ENCODE peak calls at places on chromosome 20, in five cellular contexts. G is fibroblast of lung, D is AG04449, F is D721Med, A is GM12865. O is an unnamed sample.

GRCh38 chr20:23105193-23105592 is 19.1 kb upstream of the CD93 start:
- DNase-seq in A (no peak), F (no peak), D (no peak), G (no peak), O (no peak)

GRCh38 chr20:18857640-18858039 is 44.1 kb downstream of the SCP2D1 start:
- DNase-seq in G (peak), A (no peak), D (no peak), F (no peak), O (no peak)

GRCh38 chr20:39473533-39473932 is 511.4 kb downstream of the DHX35 start:
- DNase-seq in D (no peak), F (no peak), A (no peak), G (no peak), O (no peak)

GRCh38 chr20:62733891-62734290 is 25.3 kb downstream of the NTSR1 start:
- DNase-seq in A (no peak), D (no peak), G (no peak), F (no peak), O (no peak)

GRCh38 chr20:40882173-40882572 is 146.4 kb upstream of the TOP1 start:
- DNase-seq in A (no peak), F (no peak), G (no peak), D (no peak), O (no peak)

GRCh38 chr20:18588554-18589043 is 745 bp downstream of the DTD1 start:
- DNase-seq in F (no peak), G (no peak), A (peak), D (no peak), O (peak)

GRCh38 chr20:43530321-43531090 is 23.0 kb downstream of the L3MBTL1 start:
- DNase-seq in F (no peak), D (no peak), A (no peak), G (no peak), O (no peak)

GRCh38 chr20:64242003-64242796 is 13.3 kb upstream of the PCMTD2 start:
- DNase-seq in F (no peak), G (no peak), A (no peak), D (no peak), O (no peak)

GRCh38 chr20:3071610-3072529 is at the start of gene OXT:
- DNase-seq in F (no peak), D (no peak), G (peak), A (no peak), O (peak)

GRCh38 chr20:63178889-63179751 is 36.8 kb downstream of the YTHDF1 start:
- DNase-seq in F (peak), D (no peak), A (peak), G (no peak), O (peak)

GRCh38 chr20:11372831-11373230 is 544.9 kb upstream of the BTBD3 start:
- DNase-seq in G (peak), F (no peak), D (no peak), A (peak), O (no peak)

GRCh38 chr20:23417861-23418260 is 3.4 kb downstream of the NAPB start:
- DNase-seq in G (no peak), D (no peak), F (peak), A (no peak), O (no peak)

GRCh38 chr20:23226612-23227265 is 123.9 kb upstream of the NXT1 start:
- DNase-seq in A (no peak), F (no peak), D (no peak), G (no peak), O (no peak)

GRCh38 chr20:11246251-11246775 is 572.5 kb upstream of the JAG1 start:
- DNase-seq in F (no peak), D (no peak), G (no peak), A (no peak), O (no peak)

GRCh38 chr20:61557603-61558002 is 305.5 kb downstream of the CDH4 start:
- DNase-seq in D (no peak), F (no peak), A (no peak), G (no peak), O (no peak)

GRCh38 chr20:3239026-3239866 is at the start of gene SLC4A11:
- DNase-seq in G (peak), F (peak), A (peak), D (no peak), O (peak)

GRCh38 chr20:36770680-36771079 is 2.9 kb downstream of the DSN1 start:
- DNase-seq in A (no peak), G (no peak), D (no peak), F (no peak), O (no peak)

GRCh38 chr20:23588434-23589403 is 17.0 kb downstream of the CST9 start:
- DNase-seq in A (no peak), F (no peak), G (no peak), D (no peak), O (no peak)

GRCh38 chr20:51154708-51155690 is 132.1 kb upstream of the KCNG1 start:
- DNase-seq in G (no peak), F (no peak), D (no peak), A (no peak), O (no peak)

GRCh38 chr20:54078296-54078695 is 7.9 kb upstream of the BCAS1 start:
- DNase-seq in A (peak), F (no peak), G (no peak), D (no peak), O (no peak)

GRCh38 chr20:46808565-46808964 is 86.1 kb upstream of the EYA2 start:
- DNase-seq in D (no peak), F (no peak), A (no peak), G (no peak), O (no peak)

GRCh38 chr20:56381501-56381900 is 10.5 kb downstream of the AURKA start:
- DNase-seq in F (no peak), A (no peak), G (no peak), D (no peak), O (no peak)

GRCh38 chr20:10115021-10115420 is 80.2 kb downstream of the ANKEF1 start:
- DNase-seq in D (peak), F (no peak), G (peak), A (no peak), O (no peak)

GRCh38 chr20:50575869-50576720 is 65.9 kb downstream of the PTPN1 start:
- DNase-seq in F (peak), A (peak), G (peak), D (no peak), O (peak)

GRCh38 chr20:35172434-35172806 is 548 bp downstream of the PROCR start:
- DNase-seq in A (no peak), F (no peak), G (no peak), D (no peak), O (no peak)

GRCh38 chr20:15364781-15365180 is 1027.4 kb upstream of the FLRT3 start:
- DNase-seq in D (no peak), G (no peak), A (no peak), F (no peak), O (no peak)

GRCh38 chr20:30816182-30816645 is 441.2 kb upstream of the DEFB115 start:
- DNase-seq in D (no peak), A (no peak), F (no peak), G (no peak), O (no peak)

GRCh38 chr20:56631318-56631989 is 2.3 kb downstream of the TFAP2C start:
- DNase-seq in A (no peak), G (no peak), D (no peak), F (no peak), O (no peak)

GRCh38 chr20:50857348-50857747 is 62.5 kb downstream of the BCAS4 start:
- DNase-seq in A (no peak), D (no peak), F (no peak), G (no peak), O (no peak)

GRCh38 chr20:41526327-41526726 is 91.8 kb downstream of the CHD6 start:
- DNase-seq in A (no peak), D (no peak), F (no peak), G (peak), O (no peak)

GRCh38 chr20:1964659-1965405 is 29.0 kb downstream of the PDYN start:
- DNase-seq in D (no peak), F (no peak), A (no peak), G (no peak), O (no peak)

GRCh38 chr20:1968958-1969357 is 24.9 kb downstream of the PDYN start:
- DNase-seq in D (no peak), A (no peak), F (no peak), G (no peak), O (no peak)

GRCh38 chr20:1961374-1961773 is 32.5 kb downstream of the PDYN start:
- DNase-seq in G (no peak), A (no peak), D (no peak), F (no peak), O (no peak)

GRCh38 chr20:1964061-1964460 is 29.8 kb downstream of the PDYN start:
- DNase-seq in G (no peak), F (no peak), A (no peak), D (no peak), O (no peak)

GRCh38 chr20:1965520-1966278 is 28.2 kb downstream of the PDYN start:
- DNase-seq in D (no peak), A (peak), G (peak), F (peak), O (peak)
- TF ChIP-seq CTCF in D (peak), A (peak), G (peak), F (peak), O (peak)

DNA sequence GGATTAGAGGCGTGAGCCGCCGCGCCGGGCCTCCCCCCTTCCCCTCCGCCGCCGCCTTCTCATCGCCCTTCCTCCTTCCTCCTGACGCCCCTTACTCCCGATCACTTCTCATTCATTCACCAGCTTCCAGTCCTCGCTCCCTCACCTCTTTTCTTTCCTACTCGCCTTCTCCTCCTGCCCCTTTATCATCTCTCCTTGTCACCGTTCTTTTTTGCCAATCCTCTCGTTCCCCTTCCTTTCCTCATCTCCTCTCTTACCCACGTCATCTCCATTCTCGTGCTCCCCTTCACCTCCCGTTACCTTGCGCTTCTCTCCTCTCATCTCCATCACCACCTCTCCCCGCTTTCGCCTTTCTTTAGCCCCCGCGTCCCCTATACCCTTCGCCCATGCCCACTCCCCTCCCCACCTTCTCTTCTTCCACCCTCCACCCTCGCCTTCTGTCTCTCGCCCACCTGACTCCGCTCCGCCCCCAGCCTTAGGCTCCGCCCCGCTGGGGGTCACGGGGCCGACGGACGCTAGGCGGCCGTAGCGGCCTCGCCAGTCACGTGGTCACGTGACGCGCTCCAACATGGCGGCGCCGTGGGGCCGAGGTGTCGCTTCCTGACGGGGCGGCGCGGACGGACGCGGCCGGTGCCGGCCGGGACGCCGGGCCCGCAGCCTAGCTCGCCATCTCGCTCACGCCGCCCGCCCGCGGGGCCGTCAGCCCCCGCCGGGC is at the start of gene ARFGEF2:
- DNase-seq in F (peak), A (peak), D (no peak), G (peak), O (peak)
- TF ChIP-seq CTCF in F (no peak), A (peak), D (peak), G (no peak), O (no peak)

GRCh38 chr20:44584103-44584690 is 1.8 kb downstream of the PKIG start:
- DNase-seq in A (no peak), G (no peak), F (no peak), D (no peak), O (no peak)
- TF ChIP-seq CTCF in A (no peak), G (no peak), F (no peak), D (no peak), O (no peak)

GRCh38 chr20:57671072-57671391 is 38.8 kb downstream of the PMEPA1 start:
- DNase-seq in D (no peak), A (no peak), F (no peak), G (no peak), O (no peak)

GRCh38 chr20:57670288-57671071 is 39.3 kb downstream of the PMEPA1 start:
- DNase-seq in G (no peak), F (no peak), A (no peak), D (no peak), O (no peak)

GRCh38 chr20:57672164-57672563 is 37.7 kb downstream of the PMEPA1 start:
- DNase-seq in F (no peak), A (no peak), G (peak), D (no peak), O (no peak)

GRCh38 chr20:57672953-57673575 is 36.8 kb downstream of the PMEPA1 start:
- DNase-seq in F (no peak), A (no peak), D (no peak), G (no peak), O (no peak)

GRCh38 chr20:57671662-57672061 is 38.2 kb downstream of the PMEPA1 start:
- DNase-seq in G (no peak), F (no peak), D (no peak), A (no peak), O (no peak)
- TF ChIP-seq CTCF in G (peak), F (no peak), D (no peak), A (no peak), O (no peak)

GRCh38 chr20:60206259-60206658 is 248.0 kb downstream of the CDH26 start:
- DNase-seq in F (no peak), A (no peak), D (peak), G (peak), O (no peak)
- TF ChIP-seq CTCF in F (peak), A (no peak), D (peak), G (peak), O (no peak)

DNA sequence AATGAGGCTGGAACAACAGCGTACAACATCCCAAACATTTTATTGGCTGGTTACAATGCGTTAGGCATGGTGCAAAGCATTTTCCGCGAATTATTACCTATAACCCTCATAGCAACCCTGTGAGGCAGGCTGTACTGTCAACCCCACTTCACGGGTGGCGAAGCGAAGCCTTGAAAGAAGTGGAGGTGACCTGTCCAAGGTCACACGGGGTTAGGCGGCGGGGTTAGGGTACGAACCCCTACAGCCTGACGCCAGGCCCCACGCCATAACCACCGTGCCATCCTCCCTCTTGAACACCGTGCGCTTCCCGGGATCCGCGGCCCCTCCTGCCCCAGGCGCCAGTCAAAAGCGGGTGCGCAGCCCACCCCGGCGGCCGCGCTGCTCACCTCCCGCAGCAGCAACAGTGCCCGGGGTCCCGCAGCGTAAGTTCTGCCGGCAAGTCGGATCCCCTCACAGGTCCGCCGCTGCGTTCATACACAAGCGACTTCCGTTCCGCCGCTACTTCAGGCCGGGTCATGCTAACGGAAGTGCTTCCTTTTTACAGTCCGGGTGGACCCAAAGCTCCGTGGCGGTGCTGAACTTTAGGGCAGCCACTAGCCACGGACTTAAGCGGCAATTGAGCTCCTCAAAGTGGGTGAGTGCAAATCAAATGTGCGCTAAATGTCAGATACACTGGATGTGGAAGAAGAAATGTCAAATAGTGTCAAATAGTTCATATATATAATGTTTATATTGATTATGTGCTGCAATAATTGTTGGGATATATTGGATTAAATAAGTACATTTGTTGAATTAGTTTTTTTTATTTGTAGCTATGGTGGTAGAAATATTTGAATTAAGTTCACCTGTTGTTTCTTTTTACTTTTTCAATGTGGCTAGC is at the start of gene CDK5RAP1:
- DNase-seq in F (peak), D (peak), A (peak), G (peak), O (peak)
- TF ChIP-seq CTCF in F (no peak), D (no peak), A (no peak), G (no peak), O (no peak)

DNA sequence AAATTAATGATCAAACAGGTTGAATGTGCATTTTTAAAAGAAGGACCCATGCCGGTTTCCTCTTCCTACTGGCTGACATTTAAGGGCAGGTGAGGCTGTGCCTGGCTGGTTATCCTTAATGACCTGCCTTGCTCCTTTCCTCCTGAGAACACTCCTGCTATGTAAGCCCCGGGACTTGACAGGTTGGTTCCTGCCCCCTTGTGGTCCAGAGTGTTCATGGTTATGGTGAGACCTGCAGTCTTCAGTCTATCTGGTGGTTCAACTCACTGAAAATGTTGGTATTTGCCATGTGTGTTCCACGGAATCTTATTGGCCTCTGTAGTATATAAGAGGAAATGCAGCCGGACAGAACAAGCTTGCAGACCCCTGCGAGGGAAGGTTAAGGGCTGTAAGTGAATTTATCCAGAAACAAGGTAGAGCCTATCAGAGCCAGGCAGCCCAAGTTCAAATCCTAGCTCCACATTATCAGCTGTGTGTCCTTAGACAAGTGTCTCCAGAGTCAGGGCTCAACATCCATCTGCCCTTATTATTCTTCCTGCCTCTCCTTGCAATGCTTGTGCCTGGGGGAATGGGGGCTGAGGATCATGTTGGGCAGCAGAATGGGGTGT is 5.2 kb upstream of the BPIFA3 start:
- DNase-seq in G (peak), D (no peak), F (peak), A (peak), O (no peak)
- TF ChIP-seq CTCF in G (peak), D (peak), F (peak), A (peak), O (no peak)

GRCh38 chr20:37781626-37782025 is 87.8 kb downstream of the CTNNBL1 start:
- DNase-seq in D (no peak), F (no peak), A (peak), G (peak), O (no peak)
- TF ChIP-seq CTCF in D (no peak), F (no peak), A (no peak), G (no peak), O (no peak)

DNA sequence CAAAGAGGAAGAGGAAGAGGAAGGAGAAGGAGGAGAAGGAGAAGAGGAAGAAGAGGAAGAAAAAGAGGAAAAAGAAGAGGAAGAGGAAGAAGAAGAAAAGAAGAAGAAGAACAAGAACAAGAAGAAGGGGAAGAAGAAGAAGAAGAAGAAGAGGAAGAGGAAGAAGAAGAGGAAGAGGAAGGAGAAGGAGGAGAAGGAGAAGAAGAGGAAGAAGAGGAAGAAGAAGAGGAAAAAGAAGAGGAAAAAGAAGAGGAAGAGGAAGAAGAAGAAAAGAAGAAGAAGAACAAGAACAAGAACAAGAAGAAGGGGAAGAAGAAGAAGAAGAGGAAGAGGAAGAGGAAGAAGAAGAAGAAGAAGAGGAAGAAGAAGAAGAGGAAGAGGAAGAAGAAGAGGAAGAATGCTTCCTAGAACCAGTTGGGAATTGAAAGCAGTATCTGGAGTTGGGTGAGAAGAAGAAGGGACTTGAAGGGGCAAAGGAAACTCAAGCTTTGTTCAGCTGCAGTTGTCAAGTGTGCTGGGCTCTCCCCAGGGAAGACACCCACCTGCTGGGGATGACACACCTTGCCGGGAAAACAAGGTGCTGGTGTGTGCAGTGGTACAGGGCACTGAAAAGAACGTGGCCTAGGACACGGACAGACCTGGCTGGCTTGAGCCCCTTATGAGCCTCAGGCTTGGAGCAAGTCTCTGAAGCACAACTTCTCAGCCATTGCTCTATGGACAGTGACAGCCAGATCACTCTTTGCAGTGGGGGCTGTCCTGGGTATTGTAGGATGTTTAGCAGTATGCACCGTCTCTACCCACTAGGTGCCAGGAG is 30.1 kb upstream of the ARFGEF2 start:
- DNase-seq in F (no peak), D (no peak), A (no peak), G (no peak), O (no peak)
- TF ChIP-seq CTCF in F (no peak), D (no peak), A (no peak), G (no peak), O (no peak)